ENCODE peak calls at places on chromosomes 16 and 17, in six cellular contexts. B is GM12864, V is right atrium auricular region, Y is astrocyte of the spinal cord, P is kidney epithelial cell, R is dorsolateral prefrontal cortex. A is an unnamed sample.

GRCh38 chr16:54744998-54745397 is 185.7 kb upstream of the IRX5 start:
- DNase-seq in V (no peak), Y (no peak), P (no peak), R (no peak), B (no peak), A (no peak)

GRCh38 chr17:42928714-42929496 is 28.3 kb downstream of the G6PC1 start:
- DNase-seq in P (peak; percentile 45), V (peak; percentile 78), Y (peak; percentile 80), R (no peak), B (peak; percentile 55), A (no peak)

GRCh38 chr16:14958970-14959369 is 15.9 kb upstream of the PDXDC1 start:
- DNase-seq in P (no peak), Y (no peak), R (no peak), B (no peak), V (no peak), A (no peak)

GRCh38 chr17:31318298-31319190 is 2.9 kb downstream of the EVI2A start:
- DNase-seq in Y (peak; percentile 92), B (peak; percentile 73), V (peak; percentile 76), P (no peak), R (peak; percentile 77), A (no peak)

GRCh38 chr17:6444573-6445335 is 499 bp downstream of the PIMREG start:
- DNase-seq in R (no peak), P (no peak), B (no peak), V (no peak), Y (no peak), A (no peak)

GRCh38 chr17:81193051-81193410 is 27.0 kb upstream of the AATK start:
- DNase-seq in P (no peak), Y (no peak), V (no peak), B (no peak), R (no peak), A (no peak)

GRCh38 chr17:4270746-4271145 is 7.0 kb upstream of the ANKFY1 start:
- DNase-seq in V (no peak), B (no peak), Y (no peak), R (no peak), P (no peak), A (no peak)

GRCh38 chr17:38430316-38430715 is 2.1 kb downstream of the ARHGAP23 start:
- DNase-seq in Y (no peak), P (no peak), R (no peak), V (no peak), B (no peak), A (no peak)

GRCh38 chr16:1691276-1691675 is 13.2 kb downstream of the JPT2 start:
- DNase-seq in V (no peak), P (no peak), B (no peak), R (no peak), Y (peak; percentile 36), A (no peak)

GRCh38 chr16:15643453-15644305 is 725 bp upstream of the MARF1 start:
- DNase-seq in R (no peak), V (no peak), P (no peak), B (no peak), Y (peak; percentile 79), A (no peak)

GRCh38 chr17:82332669-82333278 is 792 bp downstream of the SECTM1 start:
- DNase-seq in V (peak; percentile 73), R (no peak), P (peak; percentile 48), Y (peak; percentile 45), B (no peak), A (no peak)

GRCh38 chr17:29412780-29413565 is 22.8 kb downstream of the TAOK1 start:
- DNase-seq in R (no peak), P (peak; percentile 16), Y (peak; percentile 75), B (no peak), V (no peak), A (no peak)

GRCh38 chr16:85112364-85112763 is at the start of gene CIBAR2:
- DNase-seq in V (no peak), B (no peak), P (no peak), R (no peak), Y (no peak), A (no peak)

GRCh38 chr16:69620564-69620963 is 54.8 kb downstream of the NFAT5 start:
- DNase-seq in R (no peak), Y (no peak), B (no peak), P (no peak), V (no peak), A (no peak)

DNA sequence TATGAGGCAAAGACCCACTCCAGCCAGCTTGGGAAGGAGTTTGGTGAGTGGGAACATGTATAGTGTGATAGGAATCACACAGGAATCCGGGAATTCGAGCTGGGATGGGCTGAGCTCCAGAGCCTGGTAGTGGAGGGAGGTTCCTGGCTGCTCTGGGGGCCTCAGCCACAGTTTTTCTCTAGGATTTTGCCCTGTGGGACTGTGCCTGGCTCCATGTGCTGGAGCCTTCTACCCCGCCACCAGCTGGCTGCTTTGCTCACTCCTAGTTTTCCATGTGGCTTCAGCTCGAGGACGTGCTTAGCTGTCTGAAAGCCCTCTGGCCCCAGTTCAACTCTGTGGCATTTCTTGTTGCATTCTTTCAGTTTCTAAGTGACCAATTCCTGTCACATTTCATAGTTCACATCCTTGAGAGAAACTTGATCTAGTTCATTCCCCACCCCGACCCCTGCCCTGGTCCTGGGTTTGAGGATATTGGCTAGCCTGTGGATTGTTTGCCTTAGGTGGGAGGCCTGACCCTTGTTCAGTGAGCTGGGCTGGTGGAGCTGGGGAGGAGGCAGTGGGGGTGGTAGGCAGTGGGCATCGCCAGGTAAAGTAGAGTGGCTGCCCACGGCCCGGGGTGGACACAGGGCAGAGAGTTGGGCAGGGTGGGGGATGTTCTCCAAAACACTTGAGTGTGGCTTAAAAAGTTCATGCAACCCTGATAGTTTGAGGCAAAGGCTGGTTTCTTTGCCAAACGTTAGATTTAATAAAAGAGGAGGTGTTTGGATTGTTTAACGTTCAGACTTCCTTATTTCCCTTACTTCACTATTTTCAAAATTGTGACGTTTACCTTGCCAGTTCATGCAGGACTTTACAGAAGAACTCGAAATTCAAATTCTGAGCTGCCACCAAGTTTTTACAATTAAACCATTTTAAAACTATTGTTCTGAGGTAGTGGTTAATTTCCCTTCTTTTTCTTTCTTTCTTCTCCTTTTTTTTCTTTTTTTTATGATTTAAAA is 5.2 kb downstream of the SEC14L1 start:
- DNase-seq in P (no peak), R (peak; percentile 78), V (peak; percentile 84), B (peak; percentile 72), Y (peak; percentile 80), A (no peak)
- TF ChIP-seq CTCF in P (peak; percentile 39), R (no peak), V (no peak), B (no peak), Y (peak; percentile 44), A (no peak)

GRCh38 chr16:65667013-65667578 is 545.2 kb upstream of the CDH11 start:
- DNase-seq in B (no peak), R (no peak), V (no peak), P (no peak), Y (peak; percentile 54), A (no peak)
- TF ChIP-seq CTCF in B (no peak), R (no peak), V (no peak), P (peak; percentile 11), Y (peak; percentile 40), A (no peak)

DNA sequence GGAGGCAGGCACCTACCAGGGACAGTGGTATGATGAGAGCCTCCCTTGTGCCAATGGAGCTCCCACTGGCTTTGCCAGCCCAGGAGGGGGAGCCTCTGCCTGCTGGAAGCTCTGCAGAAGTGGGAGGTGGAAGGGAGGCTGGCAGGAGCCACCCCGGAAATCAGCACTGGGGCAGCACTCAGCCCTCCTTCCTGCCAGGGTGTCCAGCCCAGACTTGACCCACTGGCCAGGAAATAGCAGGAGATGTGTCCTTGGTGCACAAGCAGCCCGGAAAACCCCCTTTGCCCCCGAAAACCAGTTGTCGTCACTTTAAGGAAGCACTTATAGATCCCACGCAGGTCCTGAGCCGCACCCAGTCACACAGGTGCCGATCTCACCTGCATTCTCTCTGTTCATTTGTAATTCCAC is 49.3 kb upstream of the CACNG4 start:
- DNase-seq in B (no peak), Y (no peak), R (no peak), V (no peak), P (no peak), A (no peak)
- TF ChIP-seq CTCF in B (peak; percentile 17), Y (peak; percentile 5), R (no peak), V (no peak), P (peak; percentile 43), A (no peak)

DNA sequence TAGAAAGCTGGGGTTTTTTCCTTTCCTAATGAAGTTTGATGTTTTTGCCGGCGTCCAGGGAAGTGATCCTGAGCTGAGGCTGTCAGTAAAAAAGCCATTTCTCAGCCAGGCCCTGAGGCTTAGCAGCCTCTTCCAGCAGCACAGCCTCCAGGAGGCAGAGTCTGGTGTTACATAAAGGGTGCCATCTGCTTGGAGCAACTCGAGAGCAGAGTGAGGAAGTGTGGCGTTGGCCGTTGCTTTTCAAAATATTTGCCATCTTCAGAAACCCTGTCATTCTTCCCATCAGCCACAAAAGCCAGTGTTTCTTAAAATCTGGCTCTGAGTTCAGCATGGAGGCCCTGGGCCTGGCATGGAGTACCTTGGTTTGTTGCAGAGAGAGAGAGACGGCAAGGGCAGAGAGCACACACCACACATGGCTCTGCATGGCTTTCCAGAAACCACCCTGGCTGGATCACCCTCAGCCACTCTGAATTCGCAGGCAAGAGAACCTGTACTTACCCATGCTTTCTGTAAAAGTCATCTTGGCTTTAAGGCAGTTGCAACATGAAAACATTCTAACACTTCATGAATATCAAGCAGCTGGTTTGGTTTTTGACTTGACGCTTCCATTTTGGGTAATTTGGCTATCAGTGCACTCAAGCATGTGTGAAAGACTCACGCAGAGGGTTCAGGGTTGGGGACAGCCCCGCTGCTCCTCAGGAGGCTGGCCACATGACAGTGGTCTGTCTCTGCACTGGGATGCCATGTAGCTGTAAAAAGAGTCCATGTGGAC is 21.0 kb downstream of the PMM2 start:
- DNase-seq in Y (no peak), P (no peak), R (no peak), B (no peak), V (no peak), A (no peak)
- TF ChIP-seq CTCF in Y (no peak), P (no peak), R (no peak), B (no peak), V (no peak), A (no peak)

DNA sequence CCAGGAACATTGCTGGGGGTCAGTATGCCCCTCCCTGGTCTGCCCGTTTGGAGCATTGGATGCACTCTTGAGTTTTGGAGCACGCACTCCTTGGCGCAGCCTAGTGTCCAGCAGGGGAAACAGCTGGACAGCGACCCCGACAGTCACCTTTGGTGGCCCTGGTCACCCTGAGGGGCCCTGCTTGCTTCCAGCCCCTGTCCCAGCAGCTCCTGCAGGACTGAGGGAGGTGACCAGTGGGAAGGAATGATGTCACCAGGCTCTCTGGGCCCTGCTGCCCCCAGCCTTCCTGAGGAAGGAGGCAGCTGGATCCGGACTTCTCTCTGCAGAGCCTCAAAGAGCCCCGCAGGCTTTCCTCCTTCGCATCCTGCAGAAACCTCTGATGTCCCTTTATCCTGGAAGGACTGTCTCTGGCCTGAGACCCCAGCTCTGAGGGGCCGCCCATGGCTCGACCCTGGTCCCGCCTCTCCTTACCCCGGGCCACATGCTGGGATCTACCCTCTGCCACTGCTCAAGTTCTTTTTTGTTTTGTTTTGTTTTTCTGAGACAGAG is 11.8 kb downstream of the ZSCAN10 start:
- DNase-seq in V (no peak), R (no peak), B (no peak), Y (no peak), P (no peak), A (no peak)
- TF ChIP-seq CTCF in V (no peak), R (no peak), B (peak; percentile 32), Y (peak; percentile 34), P (peak; percentile 9), A (no peak)

GRCh38 chr17:72515291-72516065 is 394.7 kb downstream of the SOX9 start:
- DNase-seq in P (no peak), B (peak; percentile 24), V (no peak), R (no peak), Y (peak; percentile 83), A (no peak)
- TF ChIP-seq CTCF in P (no peak), B (no peak), V (no peak), R (no peak), Y (peak; percentile 30), A (no peak)